ENCODE peak calls at places on chromosomes 12 and 14, in ten cellular contexts. V, W, O, D, B, E, P, M, X and I are unnamed samples.

GRCh38 chr12:53988519-53989226 is 3.7 kb downstream of the HOXC10 start:
- DNase-seq in E (no peak), B (no peak), D (no peak), X (no peak), V (no peak), P (no peak), M (no peak), W (no peak), O (no peak), I (no peak)

GRCh38 chr12:28308891-28309290 is 118.6 kb downstream of the CCDC91 start:
- DNase-seq in X (no peak), D (no peak), O (no peak), V (no peak), P (peak; percentile 57), M (no peak), E (no peak), B (no peak), W (no peak), I (no peak)

GRCh38 chr12:25877446-25877845 is 81.0 kb upstream of the RASSF8 start:
- DNase-seq in E (no peak), M (no peak), W (no peak), D (no peak), P (no peak), B (no peak), V (no peak), X (no peak), O (no peak), I (no peak)

GRCh38 chr12:132137483-132138125 is 6.5 kb downstream of the DDX51 start:
- DNase-seq in M (no peak), W (no peak), V (no peak), P (peak; percentile 23), D (no peak), B (no peak), E (no peak), O (no peak), X (no peak), I (no peak)

GRCh38 chr12:47547077-47547476 is 158.8 kb downstream of the RPAP3 start:
- DNase-seq in D (peak; percentile 48), W (no peak), M (no peak), B (peak; percentile 57), P (peak; percentile 54), O (no peak), E (peak; percentile 25), X (peak; percentile 64), V (peak; percentile 9), I (peak; percentile 29)

GRCh38 chr12:3491938-3492867 is 1.2 kb downstream of the PRMT8 start:
- DNase-seq in B (peak; percentile 93), P (peak; percentile 53), M (peak; percentile 36), O (peak; percentile 63), E (no peak), D (peak; percentile 1), W (no peak), V (peak; percentile 16), X (peak; percentile 36), I (peak; percentile 34)

GRCh38 chr14:85534435-85534834 is 4.5 kb downstream of the FLRT2 start:
- DNase-seq in X (no peak), W (no peak), B (no peak), D (no peak), V (no peak), P (no peak), M (no peak), E (no peak), O (no peak), I (no peak)

GRCh38 chr12:91877022-91877421 is 268.6 kb downstream of the BTG1 start:
- DNase-seq in W (peak; percentile 69), V (peak; percentile 58), E (peak; percentile 16), B (peak; percentile 21), D (no peak), M (no peak), P (peak; percentile 16), O (no peak), X (peak; percentile 3), I (peak; percentile 4)

GRCh38 chr12:113005759-113006158 is 27.4 kb downstream of the OAS2 start:
- DNase-seq in E (no peak), D (no peak), O (no peak), M (no peak), P (no peak), V (no peak), X (no peak), B (peak; percentile 42), W (no peak), I (no peak)

GRCh38 chr14:36217732-36218131 is 41.2 kb upstream of the PTCSC3 start:
- DNase-seq in B (no peak), D (no peak), V (no peak), E (no peak), P (peak; percentile 60), W (no peak), X (peak; percentile 55), O (no peak), M (no peak), I (peak; percentile 33)

GRCh38 chr12:34396861-34397590 is 374.7 kb downstream of the ALG10 start:
- DNase-seq in B (peak; percentile 2), M (no peak), X (no peak), E (no peak), W (no peak), D (no peak), O (no peak), V (no peak), P (no peak), I (no peak)

GRCh38 chr12:116892318-116892717 is 11.1 kb upstream of the HRK start:
- DNase-seq in X (peak; percentile 25), P (no peak), E (no peak), V (no peak), M (no peak), D (no peak), O (no peak), B (no peak), W (no peak), I (no peak)

GRCh38 chr12:121436706-121437105 is 36.8 kb downstream of the RNF34 start:
- DNase-seq in E (no peak), D (no peak), M (no peak), B (no peak), P (no peak), V (no peak), O (no peak), X (no peak), W (no peak), I (no peak)

GRCh38 chr12:11718768-11719253 is 69.3 kb downstream of the ETV6 start:
- DNase-seq in W (no peak), X (peak; percentile 86), O (no peak), D (no peak), B (peak; percentile 62), M (no peak), E (no peak), P (peak; percentile 92), V (peak; percentile 71), I (peak; percentile 82)

GRCh38 chr14:95699397-95699796 is 13.2 kb downstream of the TCL1B start:
- DNase-seq in X (no peak), M (no peak), D (no peak), E (no peak), P (no peak), B (no peak), O (no peak), V (no peak), W (no peak), I (no peak)

GRCh38 chr14:56100556-56100955 is 17.7 kb upstream of the PELI2 start:
- DNase-seq in B (peak; percentile 24), P (peak; percentile 75), M (peak; percentile 29), E (no peak), O (no peak), D (peak; percentile 36), V (no peak), W (no peak), X (no peak), I (peak; percentile 20)

GRCh38 chr12:65449400-65449799 is 170.9 kb downstream of the MSRB3 start:
- DNase-seq in E (no peak), M (no peak), P (peak; percentile 59), V (no peak), D (no peak), B (peak; percentile 22), O (no peak), W (no peak), X (peak; percentile 69), I (no peak)

GRCh38 chr12:24839268-24839791 is 109.6 kb downstream of the BCAT1 start:
- DNase-seq in P (peak; percentile 81), O (no peak), X (no peak), V (peak; percentile 64), M (no peak), W (no peak), E (no peak), B (no peak), D (no peak), I (peak; percentile 21)

GRCh38 chr14:102584871-102585869 is 7.3 kb upstream of the RCOR1 start:
- DNase-seq in D (no peak), B (no peak), W (no peak), V (no peak), M (no peak), O (no peak), P (peak; percentile 24), E (no peak), X (no peak), I (no peak)

GRCh38 chr12:54370218-54370730 is 6.0 kb upstream of the GPR84 start:
- DNase-seq in B (peak; percentile 92), D (peak; percentile 55), P (peak; percentile 77), V (peak; percentile 56), E (no peak), X (peak; percentile 77), M (peak; percentile 82), O (peak; percentile 65), W (no peak), I (peak; percentile 81)

GRCh38 chr14:50070840-50071548 is 45.4 kb downstream of the VCPKMT start:
- DNase-seq in W (no peak), B (no peak), X (no peak), O (no peak), P (no peak), V (no peak), E (no peak), D (no peak), M (no peak), I (no peak)

GRCh38 chr12:9133243-9133938 is 17.7 kb upstream of the A2M start:
- DNase-seq in M (no peak), B (no peak), P (no peak), X (no peak), O (no peak), D (no peak), W (no peak), V (no peak), E (no peak), I (no peak)